ENCODE peak calls at places on chromosomes 3 and 15, in ten cellular contexts. One of them, this sample, is unnamed. For H3K4me1, the result is how much of the 10 kb centered on the place peaks cover.

GRCh38 chr15:97234841-97235240 is 725.7 kb upstream of the ARRDC4 start:
- DNase-seq in lower lobe of right lung: no peak
- DNase-seq in uterus: no peak
- DNase-seq in keratinocyte: no peak
- DNase-seq in psoas muscle: no peak
- DNase-seq in fibroblast of lung: peak
- DNase-seq in astrocyte: no peak
- DNase-seq in stomach: no peak
- DNase-seq in heart left ventricle: no peak
- DNase-seq in pancreas: no peak
- DNase-seq in this sample: no peak

GRCh38 chr3:48708481-48708889 is 8.5 kb downstream of the IP6K2 start:
- DNase-seq in lower lobe of right lung: no peak
- DNase-seq in uterus: no peak
- DNase-seq in keratinocyte: no peak
- DNase-seq in psoas muscle: no peak
- DNase-seq in fibroblast of lung: peak
- DNase-seq in astrocyte: peak
- DNase-seq in stomach: no peak
- DNase-seq in heart left ventricle: no peak
- DNase-seq in pancreas: no peak
- DNase-seq in this sample: no peak

GRCh38 chr15:26641144-26641543 is 131.7 kb downstream of the GABRB3 start:
- DNase-seq in lower lobe of right lung: no peak
- DNase-seq in uterus: no peak
- DNase-seq in keratinocyte: no peak
- DNase-seq in psoas muscle: no peak
- DNase-seq in fibroblast of lung: no peak
- DNase-seq in astrocyte: no peak
- DNase-seq in stomach: no peak
- DNase-seq in heart left ventricle: no peak
- DNase-seq in pancreas: no peak
- DNase-seq in this sample: no peak

GRCh38 chr3:147864754-147865354 is 455.7 kb downstream of the ZIC1 start:
- DNase-seq in lower lobe of right lung: no peak
- DNase-seq in uterus: no peak
- DNase-seq in keratinocyte: no peak
- DNase-seq in psoas muscle: no peak
- DNase-seq in fibroblast of lung: no peak
- DNase-seq in astrocyte: no peak
- DNase-seq in stomach: no peak
- DNase-seq in heart left ventricle: no peak
- DNase-seq in pancreas: no peak
- DNase-seq in this sample: no peak

GRCh38 chr3:12663311-12663935 is 494 bp downstream of the RAF1 start:
- DNase-seq in lower lobe of right lung: peak
- DNase-seq in uterus: peak
- DNase-seq in keratinocyte: no peak
- DNase-seq in psoas muscle: peak
- DNase-seq in fibroblast of lung: peak
- DNase-seq in astrocyte: no peak
- DNase-seq in stomach: peak
- DNase-seq in heart left ventricle: peak
- DNase-seq in pancreas: peak
- DNase-seq in this sample: peak

GRCh38 chr3:129481783-129482332 is 41.8 kb downstream of the IFT122 start:
- DNase-seq in lower lobe of right lung: peak
- DNase-seq in uterus: peak
- DNase-seq in keratinocyte: peak
- DNase-seq in psoas muscle: peak
- DNase-seq in fibroblast of lung: peak
- DNase-seq in astrocyte: peak
- DNase-seq in stomach: peak
- DNase-seq in heart left ventricle: peak
- DNase-seq in pancreas: no peak
- DNase-seq in this sample: peak

GRCh38 chr15:50786871-50787270 is 21.4 kb upstream of the SPPL2A start:
- DNase-seq in lower lobe of right lung: no peak
- DNase-seq in uterus: no peak
- DNase-seq in keratinocyte: no peak
- DNase-seq in psoas muscle: no peak
- DNase-seq in fibroblast of lung: no peak
- DNase-seq in astrocyte: no peak
- DNase-seq in stomach: no peak
- DNase-seq in heart left ventricle: no peak
- DNase-seq in pancreas: no peak
- DNase-seq in this sample: no peak

GRCh38 chr15:55764398-55764797 is 21.4 kb upstream of the PRTG start:
- DNase-seq in lower lobe of right lung: no peak
- DNase-seq in uterus: no peak
- DNase-seq in keratinocyte: no peak
- DNase-seq in psoas muscle: no peak
- DNase-seq in fibroblast of lung: no peak
- DNase-seq in astrocyte: no peak
- DNase-seq in stomach: no peak
- DNase-seq in heart left ventricle: no peak
- DNase-seq in pancreas: no peak
- DNase-seq in this sample: no peak

GRCh38 chr3:190306513-190307163 is 15.6 kb downstream of the CLDN1 start:
- DNase-seq in lower lobe of right lung: no peak
- DNase-seq in uterus: peak
- DNase-seq in keratinocyte: no peak
- DNase-seq in psoas muscle: peak
- DNase-seq in fibroblast of lung: peak
- DNase-seq in astrocyte: peak
- DNase-seq in stomach: no peak
- DNase-seq in heart left ventricle: no peak
- DNase-seq in pancreas: peak
- DNase-seq in this sample: no peak

GRCh38 chr3:8458235-8458634 is 43.4 kb upstream of the LMCD1 start:
- DNase-seq in lower lobe of right lung: no peak
- DNase-seq in uterus: no peak
- DNase-seq in keratinocyte: no peak
- DNase-seq in psoas muscle: no peak
- DNase-seq in fibroblast of lung: peak
- DNase-seq in astrocyte: peak
- DNase-seq in stomach: no peak
- DNase-seq in heart left ventricle: no peak
- DNase-seq in pancreas: no peak
- DNase-seq in this sample: no peak

GRCh38 chr3:55860040-55860439 is 372.9 kb upstream of the WNT5A start:
- DNase-seq in lower lobe of right lung: no peak
- DNase-seq in uterus: no peak
- DNase-seq in keratinocyte: no peak
- DNase-seq in psoas muscle: no peak
- DNase-seq in fibroblast of lung: peak
- DNase-seq in astrocyte: peak
- DNase-seq in stomach: no peak
- DNase-seq in heart left ventricle: no peak
- DNase-seq in pancreas: no peak
- DNase-seq in this sample: no peak

GRCh38 chr15:45187894-45188830 is at the start of gene SHF:
- DNase-seq in lower lobe of right lung: no peak
- DNase-seq in uterus: peak
- DNase-seq in keratinocyte: no peak
- DNase-seq in psoas muscle: peak
- DNase-seq in fibroblast of lung: peak
- DNase-seq in astrocyte: peak
- DNase-seq in stomach: peak
- DNase-seq in heart left ventricle: peak
- DNase-seq in pancreas: no peak
- DNase-seq in this sample: peak

GRCh38 chr3:52171577-52172261 is 17.5 kb upstream of the POC1A start:
- DNase-seq in lower lobe of right lung: peak
- DNase-seq in uterus: no peak
- DNase-seq in keratinocyte: no peak
- DNase-seq in psoas muscle: no peak
- DNase-seq in fibroblast of lung: peak
- DNase-seq in astrocyte: peak
- DNase-seq in stomach: no peak
- DNase-seq in heart left ventricle: no peak
- DNase-seq in pancreas: no peak
- DNase-seq in this sample: no peak

GRCh38 chr3:30227571-30228301 is 378.7 kb upstream of the TGFBR2 start:
- DNase-seq in lower lobe of right lung: no peak
- DNase-seq in uterus: no peak
- DNase-seq in keratinocyte: peak
- DNase-seq in psoas muscle: no peak
- DNase-seq in fibroblast of lung: peak
- DNase-seq in astrocyte: peak
- DNase-seq in stomach: no peak
- DNase-seq in heart left ventricle: no peak
- DNase-seq in pancreas: no peak
- DNase-seq in this sample: no peak

GRCh38 chr15:23536659-23537058 is 28.8 kb upstream of the MKRN3 start:
- DNase-seq in lower lobe of right lung: no peak
- DNase-seq in uterus: no peak
- DNase-seq in keratinocyte: no peak
- DNase-seq in psoas muscle: no peak
- DNase-seq in fibroblast of lung: no peak
- DNase-seq in astrocyte: no peak
- DNase-seq in stomach: no peak
- DNase-seq in heart left ventricle: no peak
- DNase-seq in pancreas: no peak
- DNase-seq in this sample: no peak

GRCh38 chr3:172355836-172356235 is 92.4 kb downstream of the GHSR start:
- DNase-seq in lower lobe of right lung: no peak
- DNase-seq in uterus: peak
- DNase-seq in keratinocyte: no peak
- DNase-seq in psoas muscle: no peak
- DNase-seq in fibroblast of lung: peak
- DNase-seq in astrocyte: peak
- DNase-seq in stomach: peak
- DNase-seq in heart left ventricle: no peak
- DNase-seq in pancreas: no peak
- DNase-seq in this sample: no peak

GRCh38 chr15:52529289-52529929 is 729 bp upstream of the MYO5A start:
- DNase-seq in lower lobe of right lung: no peak
- DNase-seq in uterus: peak
- DNase-seq in keratinocyte: no peak
- DNase-seq in psoas muscle: no peak
- DNase-seq in fibroblast of lung: no peak
- DNase-seq in astrocyte: no peak
- DNase-seq in stomach: no peak
- DNase-seq in heart left ventricle: no peak
- DNase-seq in pancreas: no peak
- DNase-seq in this sample: no peak
- TF ChIP-seq CTCF in lower lobe of right lung: no peak
- TF ChIP-seq CTCF in uterus: no peak
- TF ChIP-seq CTCF in keratinocyte: no peak
- TF ChIP-seq CTCF in psoas muscle: no peak
- TF ChIP-seq CTCF in fibroblast of lung: no peak
- TF ChIP-seq CTCF in astrocyte: no peak
- TF ChIP-seq CTCF in stomach: no peak
- TF ChIP-seq CTCF in heart left ventricle: no peak
- TF ChIP-seq CTCF in pancreas: no peak
- TF ChIP-seq CTCF in this sample: no peak

DNA sequence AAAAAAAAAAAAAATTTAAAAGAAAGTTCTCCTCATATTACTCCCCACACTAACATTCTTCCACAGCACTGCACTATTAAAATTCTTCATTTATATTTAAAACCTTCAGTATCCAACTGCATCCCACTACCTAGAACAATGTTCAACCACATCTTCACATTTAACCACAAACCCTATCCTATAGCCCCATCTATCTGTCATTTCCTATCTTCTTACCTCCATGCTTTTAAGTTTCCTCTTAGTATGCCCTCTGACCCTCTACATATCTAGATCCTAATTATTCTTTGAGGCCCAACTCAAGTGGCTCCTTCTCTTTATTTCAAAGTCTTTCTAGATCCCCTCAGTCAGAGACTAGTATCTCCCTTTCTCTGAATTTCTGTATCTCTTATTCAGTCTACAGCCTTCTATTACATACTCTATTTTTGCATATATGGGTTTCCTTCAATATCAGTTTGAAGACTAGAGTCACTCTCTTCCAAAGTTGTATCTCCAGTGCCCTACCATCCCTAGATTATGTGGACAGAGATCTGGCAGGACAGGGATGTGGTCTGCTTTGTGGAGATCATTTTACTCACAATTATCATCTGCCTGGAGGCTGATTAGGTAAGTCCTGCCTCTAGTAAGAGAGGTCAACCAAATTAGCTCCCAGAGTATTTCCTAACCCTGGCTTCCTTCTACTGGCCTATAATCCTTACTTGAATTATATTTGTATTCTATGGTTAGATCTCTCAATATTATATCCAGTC is 1.4 kb downstream of the CIAO2A start:
- DNase-seq in lower lobe of right lung: no peak
- DNase-seq in uterus: no peak
- DNase-seq in keratinocyte: no peak
- DNase-seq in psoas muscle: no peak
- DNase-seq in fibroblast of lung: no peak
- DNase-seq in astrocyte: no peak
- DNase-seq in stomach: no peak
- DNase-seq in heart left ventricle: no peak
- DNase-seq in pancreas: no peak
- DNase-seq in this sample: no peak
- H3K27ac ChIP-seq in lower lobe of right lung: peak
- H3K27ac ChIP-seq in uterus: peak
- H3K27ac ChIP-seq in keratinocyte: peak
- H3K27ac ChIP-seq in psoas muscle: peak
- H3K27ac ChIP-seq in fibroblast of lung: no peak
- H3K27ac ChIP-seq in astrocyte: no peak
- H3K27ac ChIP-seq in stomach: peak
- H3K27ac ChIP-seq in heart left ventricle: peak
- H3K27ac ChIP-seq in pancreas: peak
- H3K27ac ChIP-seq in this sample: peak

GRCh38 chr3:170162630-170163029 is 18.9 kb downstream of the PHC3 start:
- DNase-seq in lower lobe of right lung: no peak
- DNase-seq in uterus: no peak
- DNase-seq in keratinocyte: no peak
- DNase-seq in psoas muscle: no peak
- DNase-seq in fibroblast of lung: no peak
- DNase-seq in astrocyte: peak
- DNase-seq in stomach: no peak
- DNase-seq in heart left ventricle: no peak
- DNase-seq in pancreas: no peak
- DNase-seq in this sample: no peak
- H3K4me1 ChIP-seq in lower lobe of right lung: under half
- H3K4me1 ChIP-seq in uterus: under half
- H3K4me1 ChIP-seq in keratinocyte: under half
- H3K4me1 ChIP-seq in psoas muscle: under half
- H3K4me1 ChIP-seq in fibroblast of lung: under half
- H3K4me1 ChIP-seq in astrocyte: under half
- H3K4me1 ChIP-seq in stomach: under half
- H3K4me1 ChIP-seq in heart left ventricle: under half
- H3K4me1 ChIP-seq in pancreas: under half
- H3K4me1 ChIP-seq in this sample: under half

DNA sequence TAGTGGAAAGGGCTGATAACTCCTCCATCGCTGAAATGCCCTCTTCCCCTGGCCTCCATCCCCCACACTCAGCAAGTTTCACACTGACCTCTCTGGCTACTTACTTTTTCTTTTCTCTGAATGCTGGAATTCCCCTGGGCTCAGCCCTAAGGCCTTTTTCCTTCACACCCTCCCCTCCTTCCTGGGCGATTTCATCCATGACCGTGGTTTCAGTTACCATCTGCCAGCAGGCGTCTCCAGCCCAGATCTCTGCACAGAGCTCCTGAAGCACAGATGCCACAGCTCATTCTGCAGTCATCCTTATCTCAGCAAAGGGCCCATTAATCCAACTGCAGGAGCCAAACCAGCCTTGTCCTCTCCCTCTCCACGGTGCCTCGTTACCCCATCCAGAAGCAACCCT is 114.0 kb downstream of the RFTN1 start:
- DNase-seq in lower lobe of right lung: no peak
- DNase-seq in uterus: peak
- DNase-seq in keratinocyte: no peak
- DNase-seq in psoas muscle: peak
- DNase-seq in fibroblast of lung: peak
- DNase-seq in astrocyte: peak
- DNase-seq in stomach: no peak
- DNase-seq in heart left ventricle: peak
- DNase-seq in pancreas: no peak
- DNase-seq in this sample: peak
- TF ChIP-seq CTCF in lower lobe of right lung: no peak
- TF ChIP-seq CTCF in uterus: peak
- TF ChIP-seq CTCF in keratinocyte: no peak
- TF ChIP-seq CTCF in psoas muscle: no peak
- TF ChIP-seq CTCF in fibroblast of lung: peak
- TF ChIP-seq CTCF in astrocyte: peak
- TF ChIP-seq CTCF in stomach: no peak
- TF ChIP-seq CTCF in heart left ventricle: peak
- TF ChIP-seq CTCF in pancreas: no peak
- TF ChIP-seq CTCF in this sample: peak

This sample was measured in left ventricle myocardium inferior.